ENCODE peak calls at places on chromosomes 4 and X, in four cellular contexts. One of them, this sample, is unnamed.

GRCh38 chr4:151850751-151851150 is 89.9 kb upstream of the GATB start:
- DNase-seq in kidney tubule cell: no peak
- DNase-seq in RPMI7951: peak
- DNase-seq in endodermal cell: no peak
- DNase-seq in this sample: no peak

GRCh38 chrX:79573760-79574159 is 206.6 kb upstream of the ITM2A start:
- DNase-seq in RPMI7951: no peak
- DNase-seq in endodermal cell: no peak
- DNase-seq in kidney tubule cell: peak
- DNase-seq in this sample: no peak

GRCh38 chrX:68693481-68694410 is 46.3 kb downstream of the STARD8 start:
- DNase-seq in kidney tubule cell: peak
- DNase-seq in RPMI7951: peak
- DNase-seq in endodermal cell: peak
- DNase-seq in this sample: peak

GRCh38 chr4:152956650-152957436 is 20.7 kb downstream of the FHDC1 start:
- DNase-seq in RPMI7951: peak
- DNase-seq in endodermal cell: peak
- DNase-seq in kidney tubule cell: peak
- DNase-seq in this sample: no peak

GRCh38 chr4:185471235-185472062 is at the start of gene CCDC110:
- DNase-seq in endodermal cell: peak
- DNase-seq in RPMI7951: peak
- DNase-seq in kidney tubule cell: peak
- DNase-seq in this sample: peak

GRCh38 chrX:47232803-47233332 is at the start of gene USP11:
- DNase-seq in endodermal cell: peak
- DNase-seq in RPMI7951: peak
- DNase-seq in kidney tubule cell: peak
- DNase-seq in this sample: peak

GRCh38 chr4:81003549-81004240 is 26.8 kb upstream of the BMP3 start:
- DNase-seq in endodermal cell: no peak
- DNase-seq in RPMI7951: no peak
- DNase-seq in kidney tubule cell: no peak
- DNase-seq in this sample: no peak

GRCh38 chrX:131677655-131678628 is 134.1 kb downstream of the OR13H1 start:
- DNase-seq in RPMI7951: peak
- DNase-seq in endodermal cell: peak
- DNase-seq in kidney tubule cell: peak
- DNase-seq in this sample: peak

GRCh38 chr4:12933760-12934221 is 550.3 kb downstream of the RAB28 start:
- DNase-seq in kidney tubule cell: no peak
- DNase-seq in endodermal cell: no peak
- DNase-seq in RPMI7951: no peak
- DNase-seq in this sample: no peak

GRCh38 chrX:153502131-153502530 is 7.4 kb downstream of the BGN start:
- DNase-seq in kidney tubule cell: no peak
- DNase-seq in RPMI7951: no peak
- DNase-seq in endodermal cell: no peak
- DNase-seq in this sample: no peak

GRCh38 chr4:112515278-112516075 is 503 bp downstream of the NEUROG2 start:
- DNase-seq in RPMI7951: peak
- DNase-seq in kidney tubule cell: peak
- DNase-seq in endodermal cell: peak
- DNase-seq in this sample: no peak

GRCh38 chr4:148390311-148390710 is 51.9 kb downstream of the NR3C2 start:
- DNase-seq in kidney tubule cell: no peak
- DNase-seq in endodermal cell: no peak
- DNase-seq in RPMI7951: no peak
- DNase-seq in this sample: no peak

GRCh38 chr4:73019462-73020047 is 50.0 kb downstream of the COX18 start:
- DNase-seq in endodermal cell: no peak
- DNase-seq in kidney tubule cell: peak
- DNase-seq in RPMI7951: peak
- DNase-seq in this sample: peak

GRCh38 chr4:84677995-84678394 is 95.1 kb downstream of the CDS1 start:
- DNase-seq in endodermal cell: no peak
- DNase-seq in kidney tubule cell: no peak
- DNase-seq in RPMI7951: peak
- DNase-seq in this sample: no peak

GRCh38 chr4:153393397-153393796 is 48.9 kb downstream of the MND1 start:
- DNase-seq in RPMI7951: peak
- DNase-seq in endodermal cell: no peak
- DNase-seq in kidney tubule cell: peak
- DNase-seq in this sample: no peak

GRCh38 chr4:150237110-150237852 is 159.0 kb downstream of the DCLK2 start:
- DNase-seq in endodermal cell: no peak
- DNase-seq in kidney tubule cell: peak
- DNase-seq in RPMI7951: peak
- DNase-seq in this sample: no peak

GRCh38 chrX:66915893-66916292 is 277.0 kb upstream of the EDA2R start:
- DNase-seq in endodermal cell: peak
- DNase-seq in RPMI7951: no peak
- DNase-seq in kidney tubule cell: peak
- DNase-seq in this sample: no peak

GRCh38 chr4:145525291-145525740 is 43.7 kb downstream of the SMAD1 start:
- DNase-seq in endodermal cell: peak
- DNase-seq in RPMI7951: peak
- DNase-seq in kidney tubule cell: no peak
- DNase-seq in this sample: no peak

GRCh38 chr4:2741626-2742025 is 14.5 kb downstream of the TNIP2 start:
- DNase-seq in endodermal cell: no peak
- DNase-seq in RPMI7951: no peak
- DNase-seq in kidney tubule cell: peak
- DNase-seq in this sample: no peak

GRCh38 chrX:136907626-136908025 is 27.1 kb upstream of the RBMX start:
- DNase-seq in RPMI7951: no peak
- DNase-seq in endodermal cell: no peak
- DNase-seq in kidney tubule cell: no peak
- DNase-seq in this sample: no peak

GRCh38 chr4:73311428-73311827 is 52.8 kb upstream of the ANKRD17 start:
- DNase-seq in kidney tubule cell: peak
- DNase-seq in endodermal cell: no peak
- DNase-seq in RPMI7951: peak
- DNase-seq in this sample: peak

GRCh38 chrX:68830486-68831404 is 1.9 kb downstream of the EFNB1 start:
- DNase-seq in kidney tubule cell: peak
- DNase-seq in endodermal cell: peak
- DNase-seq in RPMI7951: no peak
- DNase-seq in this sample: no peak

GRCh38 chrX:40237745-40238178 is 140.0 kb upstream of the BCOR start:
- DNase-seq in endodermal cell: peak
- DNase-seq in kidney tubule cell: no peak
- DNase-seq in RPMI7951: no peak
- DNase-seq in this sample: no peak

GRCh38 chrX:119272882-119273806 is 37.1 kb downstream of the PGRMC1 start:
- DNase-seq in endodermal cell: peak
- DNase-seq in RPMI7951: no peak
- DNase-seq in kidney tubule cell: peak
- DNase-seq in this sample: peak

GRCh38 chr4:123953556-123953955 is 557.0 kb downstream of the SPRY1 start:
- DNase-seq in endodermal cell: no peak
- DNase-seq in RPMI7951: peak
- DNase-seq in kidney tubule cell: no peak
- DNase-seq in this sample: no peak

GRCh38 chr4:81722229-81722900 is 250.7 kb upstream of the RASGEF1B start:
- DNase-seq in RPMI7951: no peak
- DNase-seq in endodermal cell: no peak
- DNase-seq in kidney tubule cell: no peak
- DNase-seq in this sample: no peak

GRCh38 chrX:10048076-10048475 is 80.9 kb downstream of the CLDN34 start:
- DNase-seq in RPMI7951: no peak
- DNase-seq in kidney tubule cell: no peak
- DNase-seq in endodermal cell: peak
- DNase-seq in this sample: no peak

GRCh38 chr4:108651068-108651794 is 832 bp downstream of the OSTC start:
- DNase-seq in endodermal cell: no peak
- DNase-seq in kidney tubule cell: peak
- DNase-seq in RPMI7951: peak
- DNase-seq in this sample: no peak

GRCh38 chr4:16884673-16885460 is 13.6 kb downstream of the LDB2 start:
- DNase-seq in RPMI7951: no peak
- DNase-seq in endodermal cell: no peak
- DNase-seq in kidney tubule cell: no peak
- DNase-seq in this sample: no peak

GRCh38 chrX:2954541-2954940 is 25.4 kb upstream of the ARSD start:
- DNase-seq in endodermal cell: no peak
- DNase-seq in RPMI7951: no peak
- DNase-seq in kidney tubule cell: peak
- DNase-seq in this sample: no peak

GRCh38 chr4:55546633-55547460 is at the start of gene CLOCK:
- DNase-seq in RPMI7951: peak
- DNase-seq in endodermal cell: peak
- DNase-seq in kidney tubule cell: peak
- DNase-seq in this sample: peak

GRCh38 chrX:152343306-152343705 is 107.8 kb downstream of the GABRA3 start:
- DNase-seq in kidney tubule cell: no peak
- DNase-seq in RPMI7951: peak
- DNase-seq in endodermal cell: no peak
- DNase-seq in this sample: no peak

GRCh38 chr4:92657695-92658094 is 353.9 kb downstream of the GRID2 start:
- DNase-seq in kidney tubule cell: no peak
- DNase-seq in endodermal cell: no peak
- DNase-seq in RPMI7951: no peak
- DNase-seq in this sample: no peak

GRCh38 chr4:970854-971520 is 2.4 kb downstream of the DGKQ start:
- DNase-seq in RPMI7951: no peak
- DNase-seq in endodermal cell: no peak
- DNase-seq in kidney tubule cell: no peak
- DNase-seq in this sample: no peak

GRCh38 chr4:37970702-37971101 is 10.5 kb downstream of the PTTG2 start:
- DNase-seq in RPMI7951: peak
- DNase-seq in endodermal cell: peak
- DNase-seq in kidney tubule cell: peak
- DNase-seq in this sample: no peak

GRCh38 chr4:124105212-124105611 is 607.3 kb downstream of the ANKRD50 start:
- DNase-seq in endodermal cell: no peak
- DNase-seq in kidney tubule cell: peak
- DNase-seq in RPMI7951: peak
- DNase-seq in this sample: no peak

GRCh38 chr4:108240356-108240755 is 71.6 kb upstream of the LEF1 start:
- DNase-seq in endodermal cell: no peak
- DNase-seq in RPMI7951: peak
- DNase-seq in kidney tubule cell: no peak
- DNase-seq in this sample: no peak

This sample was measured in NCI-H2227 treated with DMSO at 0.1 percent for 48 hours.